ENCODE peak calls at places on chromosomes 6 and 20, in four cellular contexts. One of them, this sample, is unnamed.

GRCh38 chr6:42137192-42137753 is 5.1 kb downstream of the C6orf132 start:
- DNase-seq in EL: no peak
- DNase-seq in NCI-H1436: no peak
- DNase-seq in H9: peak; percentile 64
- DNase-seq in this sample: no peak

GRCh38 chr6:79719248-79719975 is 88.3 kb downstream of the SH3BGRL2 start:
- DNase-seq in H9: no peak
- DNase-seq in EL: peak; percentile 34
- DNase-seq in NCI-H1436: no peak
- DNase-seq in this sample: no peak

GRCh38 chr20:19991826-19992225 is 25.3 kb upstream of the NAA20 start:
- DNase-seq in NCI-H1436: no peak
- DNase-seq in H9: no peak
- DNase-seq in EL: no peak
- DNase-seq in this sample: no peak

GRCh38 chr20:34955232-34956040 is at the start of the genes GSS and MYH7B:
- DNase-seq in EL: peak; percentile 97
- DNase-seq in H9: peak; percentile 99
- DNase-seq in NCI-H1436: peak; percentile 93
- DNase-seq in this sample: peak; percentile 86

GRCh38 chr6:167214216-167214615 is 56.4 kb upstream of the GPR31 start:
- DNase-seq in H9: no peak
- DNase-seq in NCI-H1436: no peak
- DNase-seq in EL: no peak
- DNase-seq in this sample: no peak

GRCh38 chr6:163338671-163339405 is 75.7 kb upstream of the QKI start:
- DNase-seq in EL: peak; percentile 19
- DNase-seq in H9: no peak
- DNase-seq in NCI-H1436: no peak
- DNase-seq in this sample: no peak

GRCh38 chr20:45124365-45124764 is at the start of gene WFDC12:
- DNase-seq in H9: no peak
- DNase-seq in EL: no peak
- DNase-seq in NCI-H1436: no peak
- DNase-seq in this sample: no peak

GRCh38 chr20:23452776-23453175 is at the start of gene CST11:
- DNase-seq in NCI-H1436: no peak
- DNase-seq in EL: no peak
- DNase-seq in H9: no peak
- DNase-seq in this sample: no peak

This sample was measured in GF-D8.